ENCODE peak calls at places on chromosomes 4 and X, in ten cellular contexts. V is sigmoid colon, C is Kasumi-1, D is heart left ventricle, P is omental fat pad, A is GM12891, N is GM23248, O is fibroblast of pulmonary artery, G is left cardiac atrium, X is aorta. R is an unnamed sample.
A peak's percentile ranks its signal among the peaks of the same experiment; 100 is the strongest.

GRCh38 chrX:16148896-16149295 is 18.4 kb upstream of the MAGEB17 start:
- DNase-seq in V (no peak), C (no peak), D (no peak), P (no peak), A (no peak), N (no peak), O (no peak), G (no peak), X (no peak), R (no peak)

GRCh38 chr4:153494562-153494961 is 28.4 kb downstream of the TMEM131L start:
- DNase-seq in V (no peak), C (no peak), D (no peak), P (no peak), A (no peak), N (no peak), O (no peak), G (no peak), X (no peak), R (peak; percentile 43)

GRCh38 chr4:4693258-4693657 is 151.4 kb upstream of the STX18 start:
- DNase-seq in V (no peak), C (peak; percentile 4), D (no peak), P (no peak), A (no peak), N (peak; percentile 64), O (no peak), G (no peak), X (no peak), R (no peak)

GRCh38 chr4:151031831-151032605 is 16.9 kb upstream of the LRBA start:
- DNase-seq in V (no peak), C (no peak), D (no peak), P (no peak), A (no peak), N (peak; percentile 77), O (peak; percentile 70), G (no peak), X (no peak), R (no peak)

GRCh38 chr4:170089743-170090666 is at the start of gene AADAT:
- DNase-seq in V (peak; percentile 83), C (peak; percentile 69), D (peak; percentile 82), P (peak; percentile 35), A (peak; percentile 40), N (peak; percentile 89), O (peak; percentile 70), G (peak; percentile 82), X (peak; percentile 93), R (peak; percentile 89)

GRCh38 chr4:125639182-125639621 is 324.4 kb downstream of the FAT4 start:
- DNase-seq in V (no peak), C (no peak), D (peak; percentile 36), P (no peak), A (no peak), N (peak; percentile 48), O (no peak), G (peak; percentile 41), X (peak; percentile 77), R (peak; percentile 82)

GRCh38 chr4:179128299-179128698 is 1686.1 kb upstream of the AGA start:
- DNase-seq in V (no peak), C (no peak), D (no peak), P (no peak), A (no peak), N (no peak), O (no peak), G (no peak), X (no peak), R (no peak)

GRCh38 chr4:141391293-141391692 is 170.6 kb downstream of the ZNF330 start:
- DNase-seq in V (no peak), C (no peak), D (no peak), P (no peak), A (no peak), N (peak; percentile 29), O (no peak), G (no peak), X (no peak), R (no peak)

GRCh38 chr4:41963105-41963504 is 18.5 kb upstream of the DCAF4L1 start:
- DNase-seq in V (no peak), C (peak; percentile 53), D (no peak), P (no peak), A (no peak), N (peak; percentile 51), O (peak; percentile 29), G (no peak), X (no peak), R (no peak)

GRCh38 chrX:51931761-51932160 is 38.3 kb downstream of the MAGED1 start:
- DNase-seq in V (no peak), C (no peak), D (no peak), P (no peak), A (no peak), N (peak; percentile 3), O (no peak), G (no peak), X (no peak), R (no peak)

R was measured in H1.